ENCODE peak calls at places on chromosomes 11 and 22, in six cellular contexts. Z is AG04450, N is GM12865, W is heart left ventricle, G is cardiac fibroblast, E is sigmoid colon. F is an unnamed sample.

GRCh38 chr11:116724813-116725212 is 48.0 kb downstream of the BUD13 start:
- DNase-seq in Z (no peak), N (no peak), W (no peak), G (no peak), E (no peak), F (no peak)

GRCh38 chr22:37633693-37634504 is 5.6 kb upstream of the SH3BP1 start:
- DNase-seq in Z (peak; percentile 84), N (peak; percentile 90), W (peak; percentile 90), G (peak; percentile 95), E (peak; percentile 95), F (peak; percentile 92)

GRCh38 chr22:37711490-37711889 is 14.6 kb downstream of the TRIOBP start:
- DNase-seq in Z (no peak), N (no peak), W (no peak), G (no peak), E (no peak), F (no peak)

GRCh38 chr22:49024775-49025440 is 802.8 kb downstream of the BRD1 start:
- DNase-seq in Z (no peak), N (no peak), W (no peak), G (no peak), E (peak; percentile 52), F (no peak)

GRCh38 chr11:118321386-118322082 is 17.0 kb downstream of the CD3E start:
- DNase-seq in Z (no peak), N (peak; percentile 49), W (no peak), G (no peak), E (no peak), F (no peak)

GRCh38 chr11:134334796-134335571 is 3.2 kb downstream of the GLB1L2 start:
- DNase-seq in Z (no peak), N (no peak), W (no peak), G (no peak), E (no peak), F (no peak)

GRCh38 chr22:17422736-17423343 is 53.6 kb downstream of the CECR2 start:
- DNase-seq in Z (no peak), N (no peak), W (no peak), G (no peak), E (no peak), F (no peak)

GRCh38 chr11:59429924-59430516 is 3.8 kb upstream of the OR5A2 start:
- DNase-seq in Z (peak; percentile 18), N (peak; percentile 82), W (no peak), G (peak; percentile 59), E (no peak), F (peak; percentile 45)

GRCh38 chr11:64656797-64657196 is 65.8 kb downstream of the SLC22A12 start:
- DNase-seq in Z (no peak), N (no peak), W (no peak), G (no peak), E (no peak), F (no peak)

GRCh38 chr11:84501750-84502149 is 1125.4 kb downstream of the DLG2 start:
- DNase-seq in Z (no peak), N (no peak), W (no peak), G (no peak), E (no peak), F (no peak)
- TF ChIP-seq CTCF in Z (no peak), N (no peak), W (no peak), G (no peak), E (no peak), F (no peak)

GRCh38 chr22:23035557-23036277 is 34.6 kb upstream of the GNAZ start:
- DNase-seq in Z (no peak), N (peak; percentile 25), W (no peak), G (no peak), E (no peak), F (no peak)

GRCh38 chr22:23036684-23037428 is 33.5 kb upstream of the GNAZ start:
- DNase-seq in Z (no peak), N (no peak), W (no peak), G (peak; percentile 13), E (no peak), F (no peak)

GRCh38 chr22:23037429-23038333 is 32.6 kb upstream of the GNAZ start:
- DNase-seq in Z (no peak), N (no peak), W (no peak), G (no peak), E (no peak), F (no peak)

GRCh38 chr22:23038334-23038642 is 32.0 kb upstream of the GNAZ start:
- DNase-seq in Z (no peak), N (no peak), W (no peak), G (no peak), E (no peak), F (no peak)

GRCh38 chr22:23038902-23039301 is 31.4 kb upstream of the GNAZ start:
- DNase-seq in Z (no peak), N (no peak), W (no peak), G (no peak), E (no peak), F (no peak)
- H3K4me3 ChIP-seq in Z (no peak overlapping the region), N (no peak overlapping the region), W (no peak overlapping the region), G (no peak overlapping the region), E (no peak overlapping the region), F (no peak overlapping the region)

DNA sequence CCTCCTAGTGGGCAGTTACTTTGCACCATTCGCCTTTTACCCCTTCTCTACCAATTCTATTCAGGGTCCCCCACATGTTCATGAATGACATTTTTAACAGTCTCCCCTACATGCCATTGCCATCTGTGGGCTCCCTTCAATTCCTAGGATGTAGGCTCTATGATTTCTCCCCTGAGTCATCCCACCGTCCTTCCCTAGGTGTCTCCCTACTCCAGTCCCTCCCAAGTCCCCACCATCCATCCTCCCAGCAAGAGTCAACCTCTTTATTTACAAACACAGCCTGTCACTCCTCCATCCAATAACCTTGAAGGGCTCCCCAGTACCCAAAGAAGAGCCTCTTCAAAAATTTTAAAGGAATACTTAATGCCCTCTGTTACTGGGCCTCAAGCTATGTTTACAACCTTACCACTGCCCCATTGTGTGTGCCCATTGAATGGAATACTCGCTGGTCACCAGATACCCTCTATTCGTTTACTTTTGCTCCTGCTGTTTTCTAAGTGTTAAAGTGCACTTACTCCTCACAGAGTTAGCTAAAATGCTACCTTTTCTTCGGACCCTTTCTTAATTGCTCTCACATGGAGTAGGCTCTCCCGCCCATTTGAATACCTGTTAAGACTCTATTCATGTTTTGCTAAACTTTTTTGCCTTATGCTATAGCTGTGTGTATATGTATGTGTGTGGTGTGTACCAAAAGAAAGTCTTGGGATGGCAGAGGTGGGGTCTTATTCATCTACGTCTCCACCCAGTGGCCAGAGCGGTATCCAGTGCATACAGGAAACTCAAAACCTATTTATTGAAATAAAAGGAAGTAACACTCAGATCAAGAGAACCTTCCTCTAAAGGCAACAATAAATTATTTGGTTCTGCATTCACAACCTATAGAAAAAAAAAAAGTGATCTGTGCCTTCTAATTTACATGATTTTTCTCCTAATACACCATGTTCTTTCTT is 235.8 kb upstream of the CCDC90B start:
- DNase-seq in Z (no peak), N (peak; percentile 23), W (no peak), G (peak; percentile 4), E (no peak), F (no peak)
- TF ChIP-seq CTCF in Z (peak; percentile 53), N (peak; percentile 18), W (no peak), G (no peak), E (no peak), F (peak; percentile 8)

DNA sequence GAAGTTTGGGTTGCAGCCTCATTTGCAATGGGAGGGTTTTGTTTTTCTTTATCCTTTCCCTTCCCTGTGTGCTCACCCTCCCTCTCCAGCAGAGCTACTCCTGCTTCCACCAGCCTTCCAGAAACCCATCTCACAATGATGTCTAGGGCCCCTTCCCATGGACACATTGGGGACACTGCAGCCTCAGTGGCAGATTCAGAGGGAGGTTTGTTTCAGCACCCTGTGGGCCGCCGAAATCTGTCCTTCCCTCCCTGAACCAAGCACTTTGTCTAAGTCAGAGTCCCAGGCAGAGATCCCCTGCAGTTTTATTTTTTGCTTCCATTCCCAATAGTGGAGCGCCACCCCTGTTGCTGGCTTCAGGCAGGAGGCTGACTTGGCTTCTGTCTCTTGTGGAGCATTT is 8.6 kb upstream of the SYNGR1 start:
- DNase-seq in Z (no peak), N (no peak), W (no peak), G (no peak), E (no peak), F (no peak)
- H3K4me3 ChIP-seq in Z (no peak overlapping the region), N (no peak overlapping the region), W (no peak overlapping the region), G (no peak overlapping the region), E (no peak overlapping the region), F (no peak overlapping the region)

DNA sequence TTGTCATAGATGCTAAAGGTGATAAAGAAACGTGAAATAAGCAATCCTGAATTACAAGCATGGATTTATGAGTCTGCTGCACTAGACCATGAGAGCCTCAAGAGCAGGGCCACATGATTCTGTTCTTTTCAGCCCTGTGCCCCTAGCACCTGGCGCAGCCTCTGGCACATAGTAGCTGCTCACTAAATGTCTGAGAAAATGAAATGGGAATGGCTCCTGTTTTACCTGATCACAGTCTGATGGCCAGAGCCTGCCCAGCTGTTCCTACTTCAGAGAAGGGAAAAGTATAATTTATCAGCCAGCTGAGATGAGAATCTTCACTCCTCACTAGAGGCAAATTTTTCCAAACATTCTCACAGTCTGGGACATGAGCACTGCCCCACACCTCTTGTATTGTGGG is 10.7 kb upstream of the PKNOX2 start:
- DNase-seq in Z (no peak), N (no peak), W (no peak), G (no peak), E (no peak), F (no peak)
- TF ChIP-seq CTCF in Z (no peak), N (no peak), W (no peak), G (no peak), E (no peak), F (no peak)

DNA sequence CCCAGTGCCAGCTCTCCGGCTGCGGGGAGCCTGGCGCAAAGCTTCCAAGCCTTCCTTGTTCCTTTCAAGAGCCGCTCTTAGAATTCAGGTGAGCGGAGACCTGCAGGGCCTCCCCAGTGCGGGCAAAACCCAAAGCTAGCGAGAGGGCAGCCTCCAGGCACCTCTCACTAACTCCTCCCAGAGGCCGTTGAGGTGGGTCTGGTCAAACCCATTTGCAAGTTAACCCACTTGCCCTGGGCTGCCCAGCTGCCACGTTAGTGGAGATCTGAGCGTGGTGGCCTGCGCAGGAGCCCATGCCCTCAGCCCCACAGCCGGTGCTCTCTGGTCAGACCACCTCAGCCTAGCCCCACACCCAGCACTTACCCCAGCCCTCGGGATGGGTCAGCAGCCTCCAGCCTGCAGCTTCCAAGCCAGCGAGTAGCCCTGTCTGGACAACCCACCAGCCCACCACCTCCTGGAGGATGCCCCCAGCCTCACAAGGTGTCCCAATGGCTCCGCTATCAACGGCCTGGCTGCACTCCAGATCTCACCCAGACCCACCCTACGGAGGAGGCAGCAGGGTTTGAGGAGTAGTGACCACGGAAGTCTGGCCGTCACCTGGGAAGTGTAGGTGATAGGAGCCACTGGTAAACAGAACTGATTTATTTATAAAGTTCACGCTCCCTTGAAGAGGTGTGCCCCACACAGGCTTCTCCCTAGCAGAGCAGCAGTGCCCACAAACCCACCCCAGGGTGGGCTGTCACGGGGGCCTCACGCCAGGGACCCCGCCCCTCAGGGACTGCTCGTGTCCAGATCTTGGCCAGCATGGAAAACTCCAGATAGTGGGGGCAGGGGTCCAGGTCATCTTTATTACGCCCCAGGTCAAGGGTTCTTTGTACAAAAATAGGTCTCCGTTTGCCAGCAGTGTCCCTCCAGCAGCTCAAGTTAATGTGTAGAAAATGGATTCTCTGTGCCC is 2.2 kb downstream of the ASCL2 start:
- DNase-seq in Z (no peak), N (no peak), W (no peak), G (no peak), E (no peak), F (no peak)
- H3K4me3 ChIP-seq in Z (no peak overlapping the region), N (no peak overlapping the region), W (peak overlapping the region; percentile 47), G (no peak overlapping the region), E (peak overlapping the region; percentile 48), F (no peak overlapping the region)

F was measured in astrocyte of the spinal cord.